ENCODE peak calls at places on chromosomes 11 and 22, in ten cellular contexts. J is M059J, O is fibroblast of mammary gland, I is DND-41, M is AG04449, V is T-helper 17 cell, S is mucosa of gallbladder, F is hippocampal formation, B is iris pigment epithelial cell, X is NCI-H1105 treated with DMSO at 0.1 percent for 48 hours. Z is an unnamed sample.

GRCh38 chr11:76314741-76315090 is 66.2 kb downstream of the THAP12 start:
- DNase-seq in O (peak), F (no peak), S (no peak), M (peak), I (no peak), X (no peak), B (peak), J (peak), V (no peak), Z (peak)

GRCh38 chr11:122202951-122203456 is 87.0 kb upstream of the BLID start:
- DNase-seq in S (peak), O (peak), X (peak), M (no peak), V (no peak), I (peak), F (peak), B (peak), J (peak), Z (peak)

GRCh38 chr22:47201186-47201995 is 438.9 kb downstream of the TBC1D22A start:
- DNase-seq in F (no peak), M (no peak), J (no peak), X (no peak), V (no peak), B (no peak), I (no peak), S (no peak), O (no peak), Z (no peak)

GRCh38 chr11:59866397-59866796 is at the start of gene TCN1:
- DNase-seq in O (no peak), I (no peak), V (no peak), S (no peak), B (peak), M (no peak), X (no peak), J (peak), F (no peak), Z (no peak)

GRCh38 chr11:6812391-6813005 is 13.0 kb upstream of the OR6A2 start:
- DNase-seq in S (no peak), M (no peak), B (peak), X (peak), J (peak), I (peak), V (no peak), O (peak), F (no peak), Z (peak)

GRCh38 chr22:18031670-18032454 is 7.5 kb upstream of the MICAL3 start:
- DNase-seq in S (no peak), X (peak), I (no peak), M (peak), F (no peak), B (peak), V (no peak), J (peak), O (peak), Z (peak)

GRCh38 chr11:120336641-120337132 is 474 bp downstream of the ARHGEF12 start:
- DNase-seq in X (peak), V (no peak), B (no peak), M (no peak), O (peak), F (no peak), I (no peak), S (peak), J (peak), Z (peak)

GRCh38 chr11:76148941-76149613 is 57.2 kb downstream of the WNT11 start:
- DNase-seq in S (no peak), O (no peak), I (no peak), M (no peak), B (peak), F (no peak), V (no peak), J (no peak), X (no peak), Z (no peak)

GRCh38 chr11:13955971-13956421 is 6.5 kb upstream of the SPON1 start:
- DNase-seq in V (no peak), I (peak), B (peak), F (peak), J (peak), S (peak), M (no peak), X (peak), O (peak), Z (peak)

GRCh38 chr22:41501209-41501608 is 32.3 kb downstream of the ACO2 start:
- DNase-seq in F (peak), X (no peak), M (no peak), S (no peak), O (no peak), B (no peak), I (peak), V (no peak), J (peak), Z (peak)

GRCh38 chr22:17269607-17270261 is 50.5 kb upstream of the ADA2 start:
- DNase-seq in X (no peak), J (no peak), S (no peak), F (no peak), V (no peak), M (no peak), B (no peak), I (no peak), O (no peak), Z (no peak)

GRCh38 chr11:118151421-118151820 is 1.2 kb downstream of the SCN4B start:
- DNase-seq in J (peak), F (no peak), B (peak), X (no peak), V (no peak), M (no peak), S (no peak), O (no peak), I (no peak), Z (no peak)

Z was measured in GM23248.